ENCODE peak calls at places on chromosome 14, in four cellular contexts. P, T, G and W are unnamed samples.
A peak's percentile ranks its signal among the peaks of the same experiment; 100 is the strongest.

GRCh38 chr14:39303100-39303499 is 69.4 kb downstream of the MIA2 start:
- DNase-seq in P (no peak), T (no peak), G (no peak), W (no peak)

GRCh38 chr14:100882026-100882967 is 21.2 kb downstream of the RTL1 start:
- DNase-seq in G (no peak), T (no peak), P (no peak), W (no peak)

GRCh38 chr14:74358176-74358829 is 10.0 kb downstream of the VRTN start:
- DNase-seq in P (no peak), T (no peak), G (no peak), W (no peak)

GRCh38 chr14:22559041-22559440 is 30.0 kb downstream of the DAD1 start:
- DNase-seq in T (no peak), G (no peak), P (no peak), W (no peak)

GRCh38 chr14:34718750-34719304 is 4.4 kb upstream of the CFL2 start:
- DNase-seq in G (no peak), P (no peak), T (no peak), W (no peak)

GRCh38 chr14:104702673-104703072 is 13.3 kb downstream of the INF2 start:
- DNase-seq in P (no peak), G (no peak), T (no peak), W (no peak)

GRCh38 chr14:101408077-101408831 is 153.0 kb upstream of the DIO3 start:
- DNase-seq in T (no peak), G (no peak), P (no peak), W (no peak)

GRCh38 chr14:106872619-106873446 is 1346.5 kb downstream of the TMEM121 start:
- DNase-seq in T (no peak), G (peak; percentile 66), P (peak; percentile 17), W (no peak)

GRCh38 chr14:68968721-68969120 is 10.4 kb downstream of the ACTN1 start:
- DNase-seq in T (no peak), G (no peak), P (no peak), W (no peak)

GRCh38 chr14:99038401-99038800 is 233.6 kb downstream of the BCL11B start:
- DNase-seq in T (no peak), P (no peak), G (no peak), W (no peak)

GRCh38 chr14:36048667-36049066 is 127.9 kb downstream of the PTCSC3 start:
- DNase-seq in T (no peak), G (no peak), P (no peak), W (no peak)

GRCh38 chr14:79483472-79483871 is 727.8 kb downstream of the DIO2 start:
- DNase-seq in P (no peak), G (no peak), T (no peak), W (no peak)

GRCh38 chr14:102805454-102805891 is 28.2 kb downstream of the TRAF3 start:
- DNase-seq in P (no peak), G (no peak), T (no peak), W (no peak)

GRCh38 chr14:22002860-22003284 is 329.3 kb upstream of the OR4E1 start:
- DNase-seq in G (no peak), T (no peak), P (no peak), W (peak; percentile 76)

GRCh38 chr14:101716956-101717662 is 44.4 kb upstream of the PPP2R5C start:
- DNase-seq in T (no peak), P (peak; percentile 1), G (no peak), W (no peak)

GRCh38 chr14:45906257-45906656 is 653.3 kb upstream of the MIS18BP1 start:
- DNase-seq in T (no peak), P (no peak), G (no peak), W (no peak)

GRCh38 chr14:64755661-64756265 is 51.5 kb downstream of the PLEKHG3 start:
- DNase-seq in P (peak; percentile 31), T (no peak), G (no peak), W (no peak)

GRCh38 chr14:89399594-89400068 is 17.4 kb downstream of the FOXN3 start:
- DNase-seq in T (no peak), P (no peak), G (peak; percentile 75), W (peak; percentile 28)

GRCh38 chr14:83473416-83473815 is 1939.8 kb upstream of the SEL1L start:
- DNase-seq in G (no peak), T (no peak), P (no peak), W (no peak)

GRCh38 chr14:81236138-81236537 is 15.4 kb upstream of the GTF2A1 start:
- DNase-seq in T (no peak), P (no peak), G (no peak), W (no peak)

GRCh38 chr14:74551903-74552371 is 58.4 kb downstream of the ISCA2 start:
- DNase-seq in G (no peak), P (no peak), T (no peak), W (no peak)

GRCh38 chr14:77098470-77099353 is 654 bp downstream of the CIPC start:
- DNase-seq in G (peak; percentile 36), P (no peak), T (no peak), W (no peak)

DNA sequence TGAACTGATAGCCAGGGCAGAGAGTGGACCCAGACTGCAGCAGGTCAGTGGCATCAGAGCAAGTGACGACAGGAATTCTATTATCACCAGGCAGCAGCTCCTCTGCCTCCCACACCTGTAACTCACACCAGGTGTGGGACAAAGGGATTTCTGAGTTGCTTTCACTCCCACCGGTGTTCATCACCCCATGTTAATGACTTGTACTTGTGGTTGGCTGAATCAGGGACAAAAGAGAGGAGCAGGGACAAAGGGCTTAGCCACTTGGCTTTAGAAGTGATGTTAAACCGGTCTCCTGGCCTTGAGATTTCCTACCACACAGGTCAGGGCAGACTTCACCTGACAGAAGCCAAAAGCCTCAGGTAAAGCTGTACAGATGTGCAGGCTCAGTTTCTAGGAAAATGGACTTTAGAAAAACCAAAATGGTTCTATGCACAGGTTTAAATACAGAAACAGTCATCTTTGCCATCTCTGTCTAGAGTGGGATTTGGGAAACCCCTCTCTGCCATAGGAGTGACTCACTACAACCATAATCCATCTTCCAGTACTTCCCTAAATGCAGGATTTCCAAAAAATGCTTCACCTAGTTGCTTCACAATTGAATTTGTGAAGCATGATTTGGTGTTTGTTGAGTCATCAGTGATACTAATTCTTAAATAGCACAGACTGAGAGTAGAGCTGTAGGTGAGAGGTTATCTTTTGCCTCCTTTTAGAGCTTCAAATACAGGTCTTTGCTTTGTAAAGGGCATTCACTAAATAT is 158.5 kb downstream of the PRKCH start:
- DNase-seq in T (no peak), P (no peak), G (no peak), W (no peak)
- TF ChIP-seq TEAD4 in T (no peak), P (no peak), G (no peak), W (no peak)

GRCh38 chr14:54564799-54565235 is 2.1 kb upstream of the SAMD4A start:
- DNase-seq in T (no peak), P (no peak), G (no peak), W (no peak)

GRCh38 chr14:54564071-54564798 is 2.7 kb upstream of the SAMD4A start:
- DNase-seq in T (no peak), P (peak; percentile 15), G (peak; percentile 33), W (no peak)

GRCh38 chr14:54566410-54567223 is at the start of gene SAMD4A:
- DNase-seq in T (no peak), G (peak; percentile 77), P (peak; percentile 47), W (peak; percentile 65)

GRCh38 chr14:54566152-54566409 is 847 bp upstream of the SAMD4A start:
- DNase-seq in G (no peak), T (no peak), P (no peak), W (no peak)

GRCh38 chr14:54565236-54566151 is 1.4 kb upstream of the SAMD4A start:
- DNase-seq in P (peak; percentile 64), T (no peak), G (peak; percentile 91), W (peak; percentile 83)
- TF ChIP-seq CTCF in P (peak; percentile 25), T (no peak), G (peak; percentile 38), W (no peak)

DNA sequence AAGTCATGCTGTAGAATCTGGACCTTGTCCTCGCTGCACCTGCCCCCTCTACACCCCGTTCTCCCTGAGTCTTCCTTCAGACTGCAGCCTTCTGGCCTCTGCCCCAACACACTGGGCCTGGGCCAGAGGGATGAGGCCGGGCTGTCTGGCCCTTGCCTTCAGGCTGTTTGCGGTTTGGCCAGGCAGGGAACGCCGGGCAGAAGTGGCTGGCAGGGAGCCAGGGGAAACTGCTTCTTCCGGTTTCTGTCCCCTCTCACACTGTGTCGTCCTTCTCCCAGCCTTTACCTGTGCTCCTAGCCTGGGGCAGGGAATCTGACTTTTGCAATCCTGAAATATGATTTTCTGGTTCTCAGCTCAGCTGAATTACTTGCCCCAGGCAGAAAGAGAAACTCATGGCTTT is 13.5 kb downstream of the DGLUCY start:
- DNase-seq in P (no peak), G (no peak), T (no peak), W (no peak)
- TF ChIP-seq TEAD4 in P (no peak), G (no peak), T (no peak), W (no peak)

DNA sequence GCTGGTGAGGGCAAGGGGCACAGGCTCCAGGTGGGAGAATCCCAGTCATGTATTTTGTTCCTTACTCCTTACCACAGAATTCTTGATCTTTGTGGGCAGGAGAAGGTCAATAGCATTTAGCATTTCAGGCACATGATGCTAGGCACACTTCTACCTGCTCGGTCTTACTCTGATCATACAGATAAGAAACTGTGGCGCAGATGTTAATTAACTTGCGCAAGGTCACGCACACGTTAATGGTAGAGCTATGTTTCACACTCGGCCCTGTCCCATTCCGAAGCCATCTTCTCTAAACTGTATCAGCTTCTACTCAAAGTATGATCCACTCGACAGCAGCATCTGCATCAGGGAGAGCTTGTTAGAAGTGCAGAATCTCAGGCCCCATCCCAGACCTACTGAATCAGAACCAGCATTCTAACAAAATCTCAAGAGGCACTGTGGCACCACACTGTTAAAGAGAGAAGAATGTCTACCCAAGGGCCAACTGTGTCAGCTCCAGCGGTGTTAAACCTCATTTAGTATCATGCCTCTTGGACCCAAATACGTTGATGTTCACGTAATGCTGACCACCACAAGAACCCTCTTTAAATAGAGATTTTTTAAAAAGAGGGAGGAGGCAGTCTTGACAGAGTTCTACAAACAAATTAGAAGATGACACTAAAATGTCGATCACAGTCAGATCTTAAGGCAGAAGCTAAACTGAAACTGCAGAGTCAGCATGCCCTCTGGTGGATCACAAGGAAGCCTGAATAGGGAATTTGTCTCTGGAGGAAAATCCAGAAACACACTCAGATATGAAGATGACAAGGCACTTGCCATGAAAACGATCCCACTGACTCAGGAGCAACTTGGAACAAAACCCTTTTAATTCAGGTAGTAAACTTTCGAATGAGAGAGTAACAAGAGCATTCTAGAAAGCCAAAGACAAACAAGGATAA is 7.3 kb downstream of the STXBP6 start:
- DNase-seq in G (no peak), T (no peak), P (no peak), W (peak; percentile 24)
- TF ChIP-seq CTCF in G (peak; percentile 43), T (peak; percentile 87), P (peak; percentile 61), W (no peak)

GRCh38 chr14:97283450-97284230 is 486.5 kb downstream of the VRK1 start:
- DNase-seq in T (no peak), G (no peak), P (no peak), W (no peak)

GRCh38 chr14:97281741-97282140 is 484.6 kb downstream of the VRK1 start:
- DNase-seq in G (no peak), P (no peak), T (no peak), W (no peak)

GRCh38 chr14:97282644-97283403 is 485.6 kb downstream of the VRK1 start:
- DNase-seq in G (no peak), P (no peak), T (no peak), W (no peak)

GRCh38 chr14:97280526-97280925 is 483.3 kb downstream of the VRK1 start:
- DNase-seq in T (no peak), G (no peak), P (no peak), W (no peak)

DNA sequence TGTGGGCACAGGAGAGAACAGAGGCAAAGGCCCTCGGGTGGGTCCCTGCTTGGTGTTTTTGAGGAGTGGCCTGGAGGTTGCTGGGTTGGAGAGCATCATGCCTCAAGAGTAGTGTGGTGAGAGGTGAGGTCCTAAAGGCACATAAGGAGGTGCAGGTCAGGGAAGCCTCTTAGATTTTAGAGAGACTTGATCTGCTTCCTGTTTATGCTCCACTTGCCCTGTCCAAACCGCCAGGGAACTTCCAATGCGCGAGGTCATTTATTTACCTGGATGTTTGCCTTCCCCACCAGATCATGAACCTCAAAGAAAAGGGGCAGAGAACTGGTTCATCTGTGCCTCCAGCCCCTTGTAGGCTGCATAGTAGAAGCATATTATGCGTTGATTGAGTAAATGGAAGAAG is 485.0 kb downstream of the VRK1 start:
- DNase-seq in T (no peak), P (no peak), G (no peak), W (no peak)
- TF ChIP-seq TEAD4 in T (no peak), P (no peak), G (no peak), W (no peak)